ENCODE peak calls at places on chromosome 1, in nine cellular contexts. F, S, M, K, Z, Q, T, R and L are unnamed samples.

GRCh38 chr1:243508964-243509363 is 253.1 kb downstream of the SDCCAG8 start:
- DNase-seq in F (no peak), Z (no peak), T (no peak), R (no peak), M (no peak), Q (no peak), K (no peak), S (no peak), L (no peak)

GRCh38 chr1:57411262-57411661 is 12.6 kb downstream of the DAB1 start:
- DNase-seq in T (peak; percentile 49), K (no peak), S (no peak), Z (peak; percentile 58), F (peak; percentile 52), R (no peak), Q (peak; percentile 63), M (peak; percentile 63), L (no peak)

GRCh38 chr1:7303554-7304347 is 467.3 kb upstream of the VAMP3 start:
- DNase-seq in M (no peak), R (no peak), K (no peak), F (no peak), T (no peak), Z (no peak), Q (no peak), S (no peak), L (no peak)

GRCh38 chr1:41731631-41732030 is 187.1 kb downstream of the HIVEP3 start:
- DNase-seq in Q (no peak), S (no peak), R (no peak), F (no peak), Z (no peak), K (no peak), M (no peak), T (no peak), L (no peak)

GRCh38 chr1:69651656-69652055 is 83.9 kb downstream of the LRRC7 start:
- DNase-seq in M (no peak), S (no peak), F (no peak), Q (no peak), T (no peak), R (no peak), K (no peak), Z (no peak), L (no peak)

GRCh38 chr1:79899914-79900313 is 893.4 kb upstream of the ADGRL4 start:
- DNase-seq in S (no peak), Z (peak; percentile 77), Q (no peak), F (peak; percentile 88), R (no peak), M (peak; percentile 98), K (no peak), T (no peak), L (no peak)

GRCh38 chr1:93591291-93591832 is 90.3 kb downstream of the BCAR3 start:
- DNase-seq in Q (no peak), T (no peak), S (peak; percentile 9), M (no peak), Z (no peak), K (no peak), R (no peak), F (no peak), L (no peak)

GRCh38 chr1:56696663-56697062 is 51.5 kb downstream of the PRKAA2 start:
- DNase-seq in Q (no peak), K (no peak), Z (no peak), S (no peak), T (no peak), M (no peak), F (no peak), R (no peak), L (no peak)

GRCh38 chr1:94329986-94330385 is 88.2 kb upstream of the ABCD3 start:
- DNase-seq in Z (peak; percentile 43), R (peak; percentile 17), K (no peak), S (no peak), Q (no peak), F (peak; percentile 46), M (peak; percentile 70), T (peak; percentile 32), L (no peak)

GRCh38 chr1:55257958-55258357 is 42.8 kb upstream of the USP24 start:
- DNase-seq in R (no peak), Z (no peak), M (no peak), F (no peak), Q (no peak), S (peak; percentile 84), T (no peak), K (no peak), L (no peak)

GRCh38 chr1:203295796-203296195 is 9.5 kb upstream of the BTG2 start:
- DNase-seq in M (no peak), S (peak; percentile 45), F (no peak), T (no peak), K (no peak), R (peak; percentile 33), Q (no peak), Z (no peak), L (no peak)

GRCh38 chr1:63713627-63714481 is 60.0 kb upstream of the ROR1 start:
- DNase-seq in T (peak; percentile 32), R (no peak), Q (no peak), F (peak; percentile 87), M (peak; percentile 86), K (no peak), S (no peak), Z (peak; percentile 84), L (peak; percentile 11)

GRCh38 chr1:187928288-187928687 is 1099.5 kb downstream of the PLA2G4A start:
- DNase-seq in F (no peak), Q (no peak), R (no peak), Z (no peak), S (peak; percentile 7), K (no peak), T (peak; percentile 47), M (peak; percentile 37), L (no peak)

GRCh38 chr1:11873954-11874562 is 15.3 kb upstream of the NPPB start:
- DNase-seq in Z (no peak), S (no peak), M (no peak), F (no peak), R (no peak), T (no peak), K (no peak), Q (peak; percentile 17), L (no peak)